ENCODE peak calls at places on chromosomes 13 and 19, in ten cellular contexts. U is RPMI8226; J is iPS DF 6.9; P is Kasumi-1; O is CD4-positive, alpha-beta T cell; B is neural progenitor cell; A is 8988T; S is NCI-H1105 treated with DMSO at 0.1 percent for 48 hours; F is RWPE2; C is bronchial epithelial cell. D is an unnamed sample.

GRCh38 chr19:27865927-27866777 is 1346.8 kb downstream of the UQCRFS1 start:
- DNase-seq in U (no peak), J (no peak), P (no peak), O (no peak), B (no peak), A (no peak), S (no peak), F (no peak), C (no peak), D (no peak)

GRCh38 chr19:2992958-2993357 is 15.6 kb downstream of the TLE6 start:
- DNase-seq in U (no peak), J (no peak), P (no peak), O (no peak), B (peak), A (no peak), S (peak), F (no peak), C (no peak), D (no peak)

GRCh38 chr19:42066075-42066754 is 3.8 kb downstream of the GRIK5 start:
- DNase-seq in U (no peak), J (no peak), P (no peak), O (no peak), B (peak), A (no peak), S (peak), F (no peak), C (peak), D (peak)

GRCh38 chr13:81540777-81541176 is 1199.9 kb upstream of the SPRY2 start:
- DNase-seq in U (no peak), J (no peak), P (peak), O (no peak), B (peak), A (no peak), S (no peak), F (no peak), C (peak), D (no peak)

GRCh38 chr19:13022859-13023636 is 27.8 kb downstream of the NFIX start:
- DNase-seq in U (peak), J (no peak), P (peak), O (no peak), B (peak), A (peak), S (peak), F (peak), C (peak), D (peak)

GRCh38 chr19:10420444-10421239 is at the start of gene PDE4A:
- DNase-seq in U (peak), J (no peak), P (peak), O (no peak), B (peak), A (peak), S (no peak), F (no peak), C (no peak), D (peak)

GRCh38 chr13:97004886-97005285 is 10.6 kb upstream of the OXGR1 start:
- DNase-seq in U (no peak), J (no peak), P (no peak), O (no peak), B (no peak), A (no peak), S (no peak), F (no peak), C (no peak), D (no peak)

GRCh38 chr19:53877361-53877766 is 4.6 kb upstream of the PRKCG start:
- DNase-seq in U (no peak), J (no peak), P (no peak), O (no peak), B (no peak), A (no peak), S (no peak), F (no peak), C (no peak), D (no peak)

GRCh38 chr19:750640-751423 is at the start of gene MISP:
- DNase-seq in U (peak), J (no peak), P (no peak), O (no peak), B (no peak), A (no peak), S (peak), F (peak), C (peak), D (no peak)

GRCh38 chr13:76289558-76289957 is 596.6 kb downstream of the KCTD12 start:
- DNase-seq in U (no peak), J (no peak), P (no peak), O (no peak), B (no peak), A (no peak), S (no peak), F (no peak), C (no peak), D (no peak)

GRCh38 chr19:3575260-3575741 is 2.6 kb downstream of the HMG20B start:
- DNase-seq in U (peak), J (no peak), P (peak), O (no peak), B (peak), A (peak), S (no peak), F (no peak), C (no peak), D (peak)

GRCh38 chr19:46787331-46788100 is 878 bp downstream of the SLC1A5 start:
- DNase-seq in U (peak), J (no peak), P (peak), O (no peak), B (peak), A (no peak), S (peak), F (no peak), C (peak), D (peak)

GRCh38 chr13:33931397-33931987 is 113.5 kb downstream of the RFC3 start:
- DNase-seq in U (peak), J (no peak), P (peak), O (no peak), B (peak), A (no peak), S (peak), F (no peak), C (peak), D (peak)

GRCh38 chr13:51619614-51620013 is 35.4 kb downstream of the WDFY2 start:
- DNase-seq in U (no peak), J (no peak), P (no peak), O (no peak), B (no peak), A (no peak), S (no peak), F (no peak), C (peak), D (peak)

GRCh38 chr19:51689751-51690358 is 3.3 kb upstream of the SPACA6 start:
- DNase-seq in U (no peak), J (peak), P (peak), O (no peak), B (peak), A (no peak), S (peak), F (no peak), C (no peak), D (no peak)

GRCh38 chr13:91203430-91203829 is 144.1 kb upstream of the MIR17HG start:
- DNase-seq in U (no peak), J (no peak), P (no peak), O (no peak), B (no peak), A (no peak), S (no peak), F (no peak), C (no peak), D (no peak)

GRCh38 chr13:78183737-78184136 is 265.1 kb upstream of the EDNRB start:
- DNase-seq in U (no peak), J (no peak), P (no peak), O (no peak), B (no peak), A (no peak), S (no peak), F (no peak), C (no peak), D (no peak)

GRCh38 chr13:114213980-114214379 is 20.7 kb upstream of the CDC16 start:
- DNase-seq in U (no peak), J (no peak), P (no peak), O (no peak), B (no peak), A (no peak), S (no peak), F (no peak), C (no peak), D (no peak)

GRCh38 chr19:48393559-48394330 is at the start of gene GRIN2D:
- DNase-seq in U (peak), J (no peak), P (peak), O (no peak), B (peak), A (peak), S (no peak), F (no peak), C (no peak), D (no peak)

GRCh38 chr13:112971288-112971643 is 2.3 kb downstream of the MCF2L start:
- DNase-seq in U (no peak), J (no peak), P (no peak), O (no peak), B (no peak), A (no peak), S (no peak), F (peak), C (no peak), D (no peak)

GRCh38 chr13:100987993-100988392 is 313.4 kb upstream of the TMTC4 start:
- DNase-seq in U (no peak), J (peak), P (no peak), O (no peak), B (peak), A (no peak), S (no peak), F (no peak), C (no peak), D (peak)

GRCh38 chr13:81138353-81138995 is 797.5 kb upstream of the SPRY2 start:
- DNase-seq in U (no peak), J (no peak), P (no peak), O (no peak), B (no peak), A (no peak), S (no peak), F (no peak), C (no peak), D (no peak)

GRCh38 chr13:32041429-32041828 is 9.9 kb downstream of the FRY start:
- DNase-seq in U (no peak), J (no peak), P (no peak), O (no peak), B (no peak), A (no peak), S (no peak), F (no peak), C (no peak), D (no peak)

GRCh38 chr13:110014719-110015118 is 228.3 kb upstream of the IRS2 start:
- DNase-seq in U (no peak), J (no peak), P (no peak), O (no peak), B (no peak), A (no peak), S (peak), F (peak), C (peak), D (no peak)

GRCh38 chr13:89066868-89067466 is 1395.8 kb downstream of the SLITRK5 start:
- DNase-seq in U (peak), J (peak), P (peak), O (no peak), B (peak), A (no peak), S (peak), F (no peak), C (peak), D (peak)

GRCh38 chr19:31110331-31110730 is 238.9 kb downstream of the TSHZ3 start:
- DNase-seq in U (no peak), J (no peak), P (no peak), O (no peak), B (peak), A (no peak), S (no peak), F (no peak), C (peak), D (peak)

GRCh38 chr13:38398810-38399493 is 49.3 kb downstream of the UFM1 start:
- DNase-seq in U (no peak), J (no peak), P (no peak), O (no peak), B (no peak), A (no peak), S (no peak), F (no peak), C (peak), D (peak)

GRCh38 chr13:98537306-98537705 is 39.6 kb downstream of the STK24 start:
- DNase-seq in U (no peak), J (no peak), P (no peak), O (no peak), B (no peak), A (no peak), S (no peak), F (no peak), C (no peak), D (no peak)

GRCh38 chr19:4732680-4733114 is 9.1 kb upstream of the DPP9 start:
- DNase-seq in U (peak), J (peak), P (peak), O (peak), B (peak), A (no peak), S (peak), F (no peak), C (peak), D (peak)

GRCh38 chr13:83057119-83057518 is 825.2 kb downstream of the SLITRK1 start:
- DNase-seq in U (no peak), J (no peak), P (no peak), O (no peak), B (no peak), A (no peak), S (no peak), F (no peak), C (no peak), D (no peak)

GRCh38 chr19:31109626-31110025 is 239.6 kb downstream of the TSHZ3 start:
- DNase-seq in U (no peak), J (no peak), P (no peak), O (no peak), B (no peak), A (no peak), S (peak), F (no peak), C (no peak), D (no peak)

GRCh38 chr13:26964278-26965057 is 203.9 kb upstream of the GPR12 start:
- DNase-seq in U (no peak), J (no peak), P (no peak), O (no peak), B (no peak), A (no peak), S (no peak), F (no peak), C (no peak), D (peak)

GRCh38 chr19:30686252-30686762 is 314.1 kb downstream of the ZNF536 start:
- DNase-seq in U (no peak), J (no peak), P (no peak), O (no peak), B (no peak), A (no peak), S (no peak), F (no peak), C (no peak), D (no peak)

GRCh38 chr13:113627136-113627535 is 30.9 kb downstream of the ATP4B start:
- DNase-seq in U (no peak), J (no peak), P (no peak), O (no peak), B (no peak), A (no peak), S (no peak), F (peak), C (no peak), D (no peak)

GRCh38 chr13:32153056-32153455 is 121.5 kb downstream of the FRY start:
- DNase-seq in U (no peak), J (no peak), P (no peak), O (no peak), B (no peak), A (no peak), S (no peak), F (no peak), C (peak), D (peak)

GRCh38 chr13:51225034-51225433 is 2.8 kb downstream of the FAM124A start:
- DNase-seq in U (no peak), J (no peak), P (no peak), O (no peak), B (no peak), A (no peak), S (no peak), F (no peak), C (peak), D (no peak)

GRCh38 chr13:111476197-111476596 is 155.8 kb downstream of the TEX29 start:
- DNase-seq in U (no peak), J (no peak), P (no peak), O (no peak), B (no peak), A (no peak), S (no peak), F (no peak), C (no peak), D (no peak)

GRCh38 chr13:93996471-93996870 is 483.0 kb downstream of the DCT start:
- DNase-seq in U (no peak), J (no peak), P (no peak), O (no peak), B (no peak), A (no peak), S (no peak), F (no peak), C (no peak), D (no peak)

D was measured in HT1080.